ENCODE peak calls at places on chromosomes 6 and 20, in five cellular contexts. S is heart right ventricle, Q is A549, L is pancreas, A is HCT116. R is an unnamed sample. For H3K4me1, the result is how much of the 10 kb centered on the place peaks cover.

GRCh38 chr6:34196116-34196832 is 40.4 kb upstream of the HMGA1 start:
- DNase-seq in S (peak), Q (peak), L (peak), A (peak), R (peak)

GRCh38 chr6:81295310-81295709 is 457.2 kb downstream of the TENT5A start:
- DNase-seq in S (no peak), Q (no peak), L (no peak), A (no peak), R (no peak)

GRCh38 chr6:123810214-123810613 is 6.5 kb downstream of the NKAIN2 start:
- DNase-seq in S (no peak), Q (no peak), L (no peak), A (no peak), R (no peak)

GRCh38 chr6:111701146-111701545 is 95.5 kb upstream of the TRAF3IP2 start:
- DNase-seq in S (no peak), Q (no peak), L (no peak), A (no peak), R (no peak)

GRCh38 chr20:43746344-43747137 is 19.7 kb upstream of the GTSF1L start:
- DNase-seq in S (no peak), Q (no peak), L (no peak), A (no peak), R (no peak)

GRCh38 chr20:44187054-44187762 is at the start of gene JPH2:
- DNase-seq in S (peak), Q (peak), L (no peak), A (no peak), R (peak)

GRCh38 chr6:116034327-116034726 is 26.4 kb downstream of the FRK start:
- DNase-seq in S (no peak), Q (no peak), L (no peak), A (no peak), R (no peak)

GRCh38 chr6:135181333-135182119 is 418 bp downstream of the MYB start:
- DNase-seq in S (no peak), Q (no peak), L (no peak), A (no peak), R (no peak)

GRCh38 chr6:118551063-118551672 is 3.1 kb downstream of the PLN start:
- DNase-seq in S (no peak), Q (peak), L (no peak), A (peak), R (no peak)

GRCh38 chr20:44196278-44196677 is 9.3 kb upstream of the JPH2 start:
- DNase-seq in S (no peak), Q (no peak), L (no peak), A (no peak), R (no peak)

GRCh38 chr20:46629341-46629740 is 21.9 kb downstream of the SLC13A3 start:
- DNase-seq in S (no peak), Q (no peak), L (no peak), A (no peak), R (no peak)

GRCh38 chr20:37758332-37758731 is 64.5 kb downstream of the CTNNBL1 start:
- DNase-seq in S (no peak), Q (peak), L (no peak), A (no peak), R (peak)

GRCh38 chr6:114376611-114377206 is 33.9 kb upstream of the HS3ST5 start:
- DNase-seq in S (no peak), Q (no peak), L (no peak), A (no peak), R (no peak)

GRCh38 chr6:436308-437041 is 44.9 kb downstream of the IRF4 start:
- DNase-seq in S (no peak), Q (no peak), L (no peak), A (peak), R (no peak)

GRCh38 chr20:33558348-33559144 is 68.7 kb downstream of the CBFA2T2 start:
- DNase-seq in S (no peak), Q (no peak), L (no peak), A (no peak), R (no peak)

GRCh38 chr20:1177680-1178079 is 7.1 kb downstream of the TMEM74B start:
- DNase-seq in S (no peak), Q (no peak), L (no peak), A (peak), R (no peak)

GRCh38 chr6:76441850-76442249 is 369.4 kb upstream of the IMPG1 start:
- DNase-seq in S (no peak), Q (no peak), L (no peak), A (no peak), R (no peak)

DNA sequence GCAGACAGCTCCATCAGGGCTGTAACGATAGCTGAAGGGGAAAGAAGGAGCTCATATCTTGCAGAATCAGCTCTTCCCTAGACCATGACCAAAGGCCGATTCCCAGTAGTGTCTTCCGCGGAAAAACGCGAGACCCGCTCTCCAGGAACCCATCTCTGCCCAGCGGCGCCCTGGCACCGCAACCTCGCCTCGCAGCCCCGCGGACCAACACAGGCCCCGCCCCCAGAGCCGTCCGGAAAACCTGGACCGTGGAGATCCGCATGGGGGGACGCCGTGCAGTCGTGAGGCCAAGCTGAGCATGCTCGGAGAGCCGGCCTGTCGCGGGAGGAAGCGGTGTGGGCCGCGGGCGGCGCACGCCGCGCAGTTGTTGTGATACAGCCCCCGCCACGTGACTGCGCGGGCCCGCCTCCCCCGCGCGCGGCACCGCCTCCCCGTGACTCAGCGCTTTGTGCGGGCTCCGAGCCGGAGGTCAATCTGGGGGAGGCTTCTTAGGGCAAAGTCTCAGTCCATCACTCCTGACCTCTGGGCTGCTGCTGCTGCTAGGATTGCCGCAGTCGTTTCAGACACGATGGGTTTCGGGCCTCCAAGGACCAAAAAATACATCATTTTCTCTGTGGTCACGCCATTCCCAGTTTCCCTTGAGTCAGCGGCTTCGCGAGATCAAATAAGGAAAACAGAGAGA is 3.1 kb upstream of the GCLC start:
- DNase-seq in S (peak), Q (peak), L (peak), A (peak), R (peak)
- TF ChIP-seq CTCF in S (peak), Q (no peak), L (no peak), A (no peak), R (no peak)

GRCh38 chr6:29633532-29633901 is 534 bp upstream of the GABBR1 start:
- DNase-seq in S (no peak), Q (no peak), L (no peak), A (no peak), R (no peak)

GRCh38 chr6:29629571-29629970 is 3.4 kb downstream of the GABBR1 start:
- DNase-seq in S (no peak), Q (no peak), L (no peak), A (no peak), R (no peak)

GRCh38 chr6:29631860-29632731 is 887 bp downstream of the GABBR1 start:
- DNase-seq in S (peak), Q (peak), L (peak), A (no peak), R (peak)

GRCh38 chr6:29631209-29631810 is 1.7 kb downstream of the GABBR1 start:
- DNase-seq in S (no peak), Q (no peak), L (no peak), A (no peak), R (no peak)

DNA sequence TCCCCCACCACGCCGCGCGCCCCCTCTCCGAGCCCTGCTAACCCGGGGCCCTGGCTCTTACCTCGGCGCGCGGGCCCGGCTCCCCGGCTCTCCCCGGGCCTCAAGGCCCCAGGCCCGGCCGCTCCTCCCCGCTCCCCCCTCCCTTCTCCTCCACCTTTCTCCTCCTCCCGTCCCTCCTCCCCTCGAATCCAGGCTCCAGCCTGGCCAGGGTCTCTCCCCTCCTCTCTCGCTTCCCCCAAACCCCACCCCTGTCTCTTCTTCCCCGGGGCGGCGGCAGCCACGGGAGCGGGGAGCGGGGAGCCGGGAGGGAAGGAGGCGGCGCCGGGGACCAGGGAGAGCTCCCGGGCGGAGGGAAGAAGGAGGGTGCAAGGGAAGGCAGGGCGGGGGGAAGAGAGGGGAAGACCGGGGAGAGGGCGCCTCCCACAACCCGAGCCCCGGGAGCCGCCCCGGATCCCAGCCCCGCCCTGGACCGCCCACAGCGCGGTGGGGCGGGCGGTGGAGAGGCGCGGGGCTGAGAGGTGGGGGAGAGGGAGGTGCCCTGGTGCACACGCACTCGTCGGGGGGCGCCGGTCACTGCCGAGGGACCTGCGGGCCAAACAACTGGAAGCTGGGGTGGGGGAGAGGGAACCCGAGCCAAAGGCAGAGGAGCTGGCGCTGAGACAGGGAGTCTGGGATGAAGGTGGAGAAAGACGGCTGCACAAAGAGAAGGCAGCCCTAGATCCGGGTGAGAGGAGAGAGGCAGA is at the start of gene GABBR1:
- DNase-seq in S (peak), Q (peak), L (peak), A (peak), R (peak)
- H3K4me1 ChIP-seq in S (under half), Q (under half), L (under half), A (under half), R (under half)

GRCh38 chr6:158772851-158773371 is 46.3 kb downstream of the EZR start:
- DNase-seq in S (no peak), Q (no peak), L (no peak), A (no peak), R (no peak)
- TF ChIP-seq CTCF in S (no peak), Q (no peak), L (no peak), A (no peak), R (no peak)

GRCh38 chr20:17673082-17673481 is 9.0 kb downstream of the RRBP1 start:
- DNase-seq in S (no peak), Q (no peak), L (no peak), A (no peak), R (no peak)
- H3K4me1 ChIP-seq in S (under half), Q (under half), L (half or more), A (under half), R (under half)

DNA sequence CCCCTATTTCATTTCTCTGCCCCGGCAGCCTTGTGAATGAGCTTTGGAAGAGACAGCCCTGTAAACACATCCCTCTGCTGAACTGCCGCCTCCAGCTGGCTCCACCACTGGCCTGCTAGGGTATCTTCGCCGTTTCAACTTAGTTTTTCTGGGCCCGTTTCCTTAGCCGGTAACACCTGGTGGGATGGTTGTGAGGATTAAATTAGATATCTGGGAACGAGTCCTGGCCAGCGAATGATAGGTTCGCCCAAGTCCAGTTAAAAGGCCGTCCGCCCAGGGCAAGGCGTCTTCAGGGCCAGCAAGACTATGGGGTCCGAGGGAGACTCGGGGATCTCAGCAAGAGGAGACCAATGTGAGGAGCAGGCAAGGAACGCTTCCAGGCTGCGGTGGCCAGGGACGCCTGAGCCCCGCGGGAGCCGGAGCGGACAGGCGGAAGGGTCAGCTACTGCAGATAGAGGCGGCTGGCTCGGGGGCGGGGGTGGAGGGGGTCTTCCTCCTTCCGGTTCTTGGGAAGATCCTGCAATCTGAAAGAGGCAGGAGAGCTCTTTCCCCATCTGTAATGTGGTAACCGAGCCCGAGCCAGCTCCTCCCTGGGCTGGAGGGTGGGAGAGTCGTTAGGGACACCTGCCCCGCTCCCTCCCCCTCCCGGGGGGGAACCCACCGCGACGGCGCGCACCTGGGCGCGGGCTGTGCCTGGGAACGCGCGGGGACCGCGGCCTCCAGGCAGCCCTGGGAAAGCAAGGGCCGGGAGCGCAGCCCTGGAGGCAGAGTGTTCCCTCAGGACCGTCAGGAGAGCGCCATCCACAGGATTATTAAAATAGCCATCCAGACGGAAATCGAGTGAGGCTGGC is 4.5 kb upstream of the PTCRA start:
- DNase-seq in S (no peak), Q (no peak), L (no peak), A (no peak), R (no peak)
- TF ChIP-seq CTCF in S (no peak), Q (no peak), L (no peak), A (no peak), R (no peak)

R was measured in Caco-2.